ENCODE peak calls at places on chromosomes 2 and 18, in nine cellular contexts. B, N, V, L, A, Z, G, M and S are unnamed samples. For H3K4me1, the result is how much of the 10 kb centered on the place peaks cover.

GRCh38 chr2:235836416-235837042 is 331.7 kb downstream of the GBX2 start:
- DNase-seq in B (no peak), N (no peak), V (no peak), L (no peak), A (no peak), Z (no peak), G (no peak), M (no peak), S (no peak)

GRCh38 chr2:240419321-240419720 is 16.1 kb upstream of the GPC1 start:
- DNase-seq in B (no peak), N (no peak), V (no peak), L (no peak), A (peak), Z (no peak), G (no peak), M (no peak), S (peak)

GRCh38 chr2:27191107-27191829 is 20.6 kb upstream of the ATRAID start:
- DNase-seq in B (no peak), N (peak), V (peak), L (peak), A (peak), Z (peak), G (peak), M (peak), S (peak)

GRCh38 chr2:70258532-70258875 is 567 bp downstream of the PCYOX1 start:
- DNase-seq in B (peak), N (peak), V (peak), L (peak), A (peak), Z (peak), G (peak), M (peak), S (peak)

GRCh38 chr18:24014062-24014985 is at the start of gene TTC39C:
- DNase-seq in B (peak), N (peak), V (peak), L (peak), A (peak), Z (peak), G (peak), M (peak), S (peak)

GRCh38 chr18:42024131-42024530 is 69.1 kb downstream of the PIK3C3 start:
- DNase-seq in B (no peak), N (no peak), V (no peak), L (no peak), A (no peak), Z (no peak), G (no peak), M (no peak), S (no peak)

GRCh38 chr2:218129756-218130155 is 3.9 kb downstream of the CXCR2 start:
- DNase-seq in B (no peak), N (no peak), V (peak), L (no peak), A (peak), Z (no peak), G (peak), M (peak), S (no peak)

GRCh38 chr2:222756951-222757645 is 85.6 kb downstream of the MOGAT1 start:
- DNase-seq in B (no peak), N (no peak), V (peak), L (no peak), A (peak), Z (no peak), G (peak), M (peak), S (no peak)

GRCh38 chr2:188292446-188293239 is 969 bp downstream of the GULP1 start:
- DNase-seq in B (peak), N (peak), V (peak), L (peak), A (peak), Z (peak), G (peak), M (peak), S (peak)

GRCh38 chr18:9707381-9708056 is 582 bp upstream of the RAB31 start:
- DNase-seq in B (no peak), N (no peak), V (peak), L (no peak), A (peak), Z (no peak), G (no peak), M (peak), S (no peak)

GRCh38 chr18:33817096-33817495 is 239.1 kb downstream of the ASXL3 start:
- DNase-seq in B (no peak), N (no peak), V (peak), L (no peak), A (no peak), Z (no peak), G (no peak), M (no peak), S (no peak)

GRCh38 chr2:162256621-162257020 is 13.4 kb upstream of the FAP start:
- DNase-seq in B (no peak), N (no peak), V (peak), L (no peak), A (peak), Z (no peak), G (no peak), M (peak), S (no peak)

GRCh38 chr2:40957508-40957907 is 505.6 kb upstream of the SLC8A1 start:
- DNase-seq in B (no peak), N (no peak), V (peak), L (no peak), A (no peak), Z (no peak), G (no peak), M (peak), S (no peak)

GRCh38 chr2:61338447-61338846 is 132.4 kb downstream of the USP34 start:
- DNase-seq in B (no peak), N (no peak), V (no peak), L (no peak), A (no peak), Z (no peak), G (no peak), M (no peak), S (no peak)

GRCh38 chr18:2958819-2959298 is 54.1 kb downstream of the LPIN2 start:
- DNase-seq in B (no peak), N (no peak), V (peak), L (peak), A (no peak), Z (no peak), G (peak), M (peak), S (no peak)

GRCh38 chr18:61295153-61295552 is 38.1 kb upstream of the CDH20 start:
- DNase-seq in B (no peak), N (no peak), V (no peak), L (no peak), A (no peak), Z (no peak), G (no peak), M (no peak), S (no peak)

GRCh38 chr18:12085136-12085535 is 8.5 kb upstream of the ANKRD62 start:
- DNase-seq in B (no peak), N (no peak), V (no peak), L (no peak), A (no peak), Z (no peak), G (no peak), M (no peak), S (no peak)

GRCh38 chr2:2294183-2294675 is 36.8 kb downstream of the MYT1L start:
- DNase-seq in B (no peak), N (no peak), V (peak), L (peak), A (no peak), Z (no peak), G (no peak), M (no peak), S (no peak)

DNA sequence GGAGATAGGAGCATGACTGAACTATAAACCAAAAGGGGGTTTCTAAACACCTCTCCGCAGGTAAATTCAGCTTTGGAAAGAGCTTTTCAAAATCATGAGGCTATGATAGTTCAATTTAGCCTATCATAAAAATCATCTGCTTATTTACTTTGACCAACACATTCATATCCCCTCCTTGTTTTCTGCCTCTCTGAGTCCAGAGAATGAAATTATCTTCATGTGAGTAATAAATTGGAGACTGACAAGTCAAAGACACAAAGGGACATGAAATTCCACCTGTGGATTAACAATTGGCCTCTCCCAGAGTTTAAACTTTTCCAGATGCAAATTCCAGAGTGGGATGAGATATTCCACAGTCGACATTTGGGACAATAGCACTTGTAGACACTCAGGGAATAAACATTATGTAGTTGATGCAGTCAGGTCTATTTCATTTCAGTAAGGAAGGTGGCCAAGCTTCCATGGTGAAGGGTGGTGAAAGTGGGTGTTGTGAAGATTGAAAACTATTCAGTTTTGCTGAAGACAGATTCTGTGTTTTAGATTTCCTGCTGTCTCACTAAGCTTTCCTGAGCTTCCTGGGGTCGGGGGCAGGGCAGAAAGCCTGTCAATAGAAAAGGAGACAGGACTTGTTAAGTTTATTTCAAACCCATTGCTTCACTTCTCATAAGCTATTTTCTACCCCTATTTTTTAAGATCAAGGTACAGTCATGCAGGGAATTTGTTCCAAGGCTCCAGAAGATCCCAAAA is 84.6 kb downstream of the CDC42EP3 start:
- DNase-seq in B (no peak), N (no peak), V (peak), L (no peak), A (no peak), Z (no peak), G (no peak), M (no peak), S (no peak)
- H3K4me3 ChIP-seq in B (no peak), N (no peak), V (no peak), L (no peak), A (no peak), Z (no peak), G (no peak), M (no peak), S (no peak)

GRCh38 chr2:205705511-205706397 is 23.5 kb downstream of the NRP2 start:
- DNase-seq in B (no peak), N (no peak), V (no peak), L (no peak), A (no peak), Z (no peak), G (no peak), M (no peak), S (no peak)
- H3K4me1 ChIP-seq in B (under half), N (half or more), V (under half), L (half or more), A (half or more), Z (under half), G (under half), M (under half), S (under half)

GRCh38 chr18:13451661-13452447 is 233.3 kb downstream of the LDLRAD4 start:
- DNase-seq in B (no peak), N (no peak), V (no peak), L (no peak), A (no peak), Z (no peak), G (no peak), M (no peak), S (no peak)
- H3K27ac ChIP-seq in B (no peak), N (peak), V (no peak), L (no peak), A (no peak), Z (no peak), G (no peak), M (no peak), S (no peak)

DNA sequence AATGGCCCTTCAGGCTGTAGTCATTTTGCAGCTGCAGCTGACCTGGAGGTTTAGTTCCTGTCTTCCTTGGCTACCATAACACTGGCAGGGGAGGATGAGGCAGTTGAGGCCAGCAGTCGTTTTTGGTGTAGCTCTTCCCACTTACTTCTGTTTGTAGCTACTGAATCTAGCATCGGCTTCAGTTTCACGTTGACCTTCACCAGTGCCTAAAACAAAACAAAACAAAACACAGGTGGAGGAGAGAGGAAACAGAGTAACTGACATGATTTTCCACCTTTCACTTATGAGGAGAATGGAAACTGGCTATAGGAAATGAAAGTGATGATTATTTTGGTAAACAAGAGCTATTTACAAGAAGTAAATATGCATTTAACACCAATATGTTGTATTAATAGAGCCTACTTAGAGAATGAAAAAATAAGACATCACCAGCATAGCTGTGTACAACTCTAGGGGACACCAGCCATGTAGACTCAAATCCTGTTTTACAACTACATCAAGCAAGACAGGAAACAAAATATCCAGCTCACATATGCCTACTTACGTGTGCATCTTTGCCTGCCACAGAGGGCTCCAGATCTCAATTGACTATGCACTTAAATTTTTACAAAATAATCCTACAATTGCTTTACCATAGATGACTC is 236.9 kb downstream of the AGPS start:
- DNase-seq in B (no peak), N (no peak), V (no peak), L (no peak), A (no peak), Z (no peak), G (no peak), M (no peak), S (no peak)
- H3K4me3 ChIP-seq in B (no peak), N (no peak), V (no peak), L (no peak), A (no peak), Z (no peak), G (no peak), M (no peak), S (no peak)

GRCh38 chr2:107576991-107577390 is 249.7 kb upstream of the RGPD4 start:
- DNase-seq in B (no peak), N (no peak), V (no peak), L (no peak), A (no peak), Z (peak), G (no peak), M (no peak), S (no peak)
- H3K4me1 ChIP-seq in B (under half), N (under half), V (under half), L (under half), A (under half), Z (under half), G (under half), M (under half), S (under half)

DNA sequence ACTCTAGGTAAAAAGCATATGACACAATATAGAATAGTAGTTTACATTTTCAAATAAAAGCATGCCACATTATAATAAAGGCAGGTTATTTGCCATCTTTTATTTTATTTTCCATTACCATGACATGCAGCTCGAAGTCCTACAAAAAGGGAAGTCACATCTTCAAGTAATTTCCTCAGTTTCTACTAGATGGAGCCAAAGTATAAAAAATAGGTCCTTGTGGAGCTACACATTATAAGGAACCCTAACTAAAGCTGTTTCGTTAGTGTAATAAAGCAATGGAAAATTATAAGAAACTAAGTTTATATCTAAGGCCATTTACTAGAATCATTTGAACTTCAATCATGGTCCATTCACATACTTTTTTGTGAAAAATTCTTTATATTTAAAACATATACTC is 674.5 kb downstream of the KCNJ3 start:
- DNase-seq in B (no peak), N (no peak), V (peak), L (no peak), A (no peak), Z (peak), G (peak), M (peak), S (no peak)
- H3K27ac ChIP-seq in B (no peak), N (no peak), V (no peak), L (no peak), A (no peak), Z (no peak), G (no peak), M (no peak), S (no peak)

DNA sequence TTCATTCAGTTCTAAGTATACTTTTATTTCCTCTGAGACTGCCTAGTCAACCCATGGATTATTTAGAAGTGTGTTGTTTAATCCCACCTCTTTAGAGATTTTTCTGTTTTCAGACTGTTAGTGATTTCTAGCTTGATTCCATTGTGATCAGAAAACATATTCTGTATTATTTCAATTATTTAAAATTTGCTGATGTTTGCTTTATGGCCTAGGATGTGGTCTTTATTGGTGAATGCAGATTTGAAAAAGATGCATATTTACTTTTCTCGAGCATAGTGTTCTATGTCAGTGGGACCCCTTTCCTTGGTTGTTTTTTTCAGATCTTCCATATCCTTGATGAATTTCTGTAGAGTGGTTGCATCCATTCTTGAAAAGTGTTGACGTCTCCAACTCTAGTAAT is 487.2 kb upstream of the HS6ST1 start:
- DNase-seq in B (no peak), N (no peak), V (no peak), L (no peak), A (no peak), Z (no peak), G (no peak), M (no peak), S (no peak)
- H3K4me3 ChIP-seq in B (no peak), N (no peak), V (no peak), L (no peak), A (no peak), Z (no peak), G (no peak), M (no peak), S (no peak)

GRCh38 chr2:231670892-231671616 is 37.3 kb upstream of the PTMA start:
- DNase-seq in B (no peak), N (peak), V (peak), L (peak), A (peak), Z (no peak), G (peak), M (no peak), S (peak)
- H3K4me1 ChIP-seq in B (under half), N (half or more), V (under half), L (under half), A (under half), Z (under half), G (half or more), M (half or more), S (under half)